ENCODE peak calls at places on chromosomes 4 and X, in six cellular contexts. Y, N, F, J, Q and W are unnamed samples.

GRCh38 chr4:138241281-138242075 is 671 bp downstream of the SLC7A11 start:
- DNase-seq in Q (no peak), J (no peak), Y (no peak), N (no peak), F (no peak), W (peak)

GRCh38 chrX:117376460-117376859 is 740.1 kb downstream of the KLHL13 start:
- DNase-seq in J (no peak), Q (no peak), Y (no peak), N (no peak), F (no peak), W (no peak)

GRCh38 chrX:151030845-151031244 is 47.7 kb downstream of the HMGB3 start:
- DNase-seq in F (no peak), J (no peak), Q (no peak), N (no peak), Y (no peak), W (no peak)

GRCh38 chr4:39635023-39635422 is 3.6 kb downstream of the SMIM14 start:
- DNase-seq in F (no peak), Q (peak), Y (no peak), J (no peak), N (no peak), W (peak)

GRCh38 chrX:115362334-115363095 is 73.0 kb downstream of the LUZP4 start:
- DNase-seq in N (no peak), Q (no peak), Y (no peak), F (no peak), J (peak), W (no peak)

GRCh38 chrX:107562482-107562881 is 65.8 kb upstream of the PRPS1 start:
- DNase-seq in F (no peak), N (peak), Y (no peak), Q (no peak), J (no peak), W (no peak)

GRCh38 chrX:19372170-19373033 is 28.7 kb downstream of the PDHA1 start:
- DNase-seq in N (peak), Y (peak), J (peak), Q (peak), F (peak), W (peak)

GRCh38 chrX:3345281-3346081 is 971 bp downstream of the MXRA5 start:
- DNase-seq in Y (no peak), N (no peak), F (no peak), J (no peak), Q (peak), W (peak)

GRCh38 chr4:52045028-52045427 is 6.1 kb upstream of the SPATA18 start:
- DNase-seq in Q (no peak), Y (no peak), F (no peak), J (no peak), N (no peak), W (no peak)